ENCODE peak calls at places on chromosomes 6 and 20, in four cellular contexts. W is HFF-Myc, M is fibroblast of mammary gland, Y is mesendoderm. R is an unnamed sample.

GRCh38 chr6:104680539-104680938 is 179.2 kb downstream of the HACE1 start:
- DNase-seq in W (no peak), M (no peak), Y (no peak), R (no peak)

GRCh38 chr6:108565091-108565766 is 4.5 kb downstream of the FOXO3 start:
- DNase-seq in W (no peak), M (no peak), Y (no peak), R (peak)

GRCh38 chr6:7107578-7108195 is at the start of gene RREB1:
- DNase-seq in W (no peak), M (peak), Y (peak), R (peak)

GRCh38 chr20:62052336-62052841 is 13.3 kb downstream of the TAF4 start:
- DNase-seq in W (no peak), M (no peak), Y (no peak), R (no peak)

GRCh38 chr20:997016-997415 is 5.1 kb downstream of the RSPO4 start:
- DNase-seq in W (no peak), M (no peak), Y (no peak), R (no peak)

GRCh38 chr20:5364997-5365597 is 48.3 kb upstream of the PROKR2 start:
- DNase-seq in W (no peak), M (peak), Y (peak), R (peak)

GRCh38 chr6:139325686-139326085 is 33.9 kb upstream of the TXLNB start:
- DNase-seq in W (no peak), M (no peak), Y (no peak), R (no peak)

GRCh38 chr6:43256670-43257664 is 13.7 kb downstream of the TTBK1 start:
- DNase-seq in W (no peak), M (no peak), Y (no peak), R (no peak)

GRCh38 chr20:62202083-62202395 is 18.0 kb downstream of the HRH3 start:
- DNase-seq in W (no peak), M (peak), Y (no peak), R (no peak)

DNA sequence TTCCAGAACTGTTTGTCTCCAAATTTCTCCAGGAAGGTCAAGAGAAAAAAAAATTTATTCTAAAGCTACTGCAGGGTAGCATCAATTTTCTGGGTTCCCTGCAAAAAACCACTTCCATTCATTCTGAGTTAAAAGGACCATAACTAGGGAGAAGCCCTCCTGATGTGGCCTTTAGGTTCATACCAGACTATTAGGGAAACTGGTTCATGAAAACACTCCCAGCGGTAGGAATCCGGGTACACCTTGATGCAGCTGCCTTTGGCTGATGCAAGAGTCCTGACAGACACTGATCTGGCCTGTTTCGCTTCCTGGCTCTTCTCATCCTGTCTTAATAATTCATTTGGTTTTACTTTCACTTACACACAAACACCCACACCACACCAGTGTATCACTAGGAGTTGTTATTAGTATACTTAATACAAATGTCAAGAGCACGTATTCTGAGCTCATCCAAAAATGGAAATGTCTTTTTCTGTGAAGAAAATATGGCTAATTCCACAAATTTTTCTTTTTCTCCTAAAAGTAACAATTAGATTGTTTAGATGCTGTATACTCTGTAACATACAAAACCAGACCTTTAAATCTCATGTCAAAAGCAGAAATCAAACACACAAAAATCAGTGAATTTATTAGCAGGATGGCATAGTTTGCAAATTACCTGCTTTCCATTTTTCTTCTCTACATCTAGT is 38.4 kb upstream of the ARHGAP18 start:
- DNase-seq in W (no peak), M (peak), Y (peak), R (peak)
- H3K4me3 ChIP-seq in W (no peak), M (no peak), Y (no peak), R (no peak)

GRCh38 chr6:56842602-56843475 is 112.1 kb upstream of the BEND6 start:
- DNase-seq in W (no peak), M (peak), Y (peak), R (peak)

GRCh38 chr6:56843476-56844349 is 111.2 kb upstream of the BEND6 start:
- DNase-seq in W (no peak), M (peak), Y (peak), R (peak)

GRCh38 chr6:56841372-56841749 is 113.5 kb upstream of the BEND6 start:
- DNase-seq in W (no peak), M (no peak), Y (no peak), R (no peak)

GRCh38 chr6:56840467-56841371 is 114.2 kb upstream of the BEND6 start:
- DNase-seq in W (no peak), M (peak), Y (peak), R (peak)

DNA sequence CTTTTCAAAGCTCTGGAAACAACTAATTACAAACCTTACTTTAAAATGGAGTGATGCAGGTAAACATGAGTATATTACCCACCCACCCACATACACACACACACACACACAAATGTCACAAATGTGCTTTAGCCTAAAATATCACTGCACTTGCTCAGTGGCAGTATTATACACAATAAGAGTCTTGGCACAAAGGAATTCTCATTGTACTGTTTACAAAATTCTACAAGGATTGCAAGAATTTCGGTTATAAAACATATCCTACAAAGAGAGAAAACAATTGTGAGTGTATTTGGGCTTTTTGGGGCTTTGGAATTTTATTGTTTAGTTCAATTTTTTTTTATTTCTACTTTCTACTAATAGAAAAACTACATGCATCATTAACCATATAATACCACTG is 113.2 kb upstream of the BEND6 start:
- DNase-seq in W (no peak), M (no peak), Y (no peak), R (no peak)
- H3K4me3 ChIP-seq in W (peak), M (peak), Y (no peak), R (no peak)

GRCh38 chr6:85641916-85642773 is 541 bp downstream of the SYNCRIP start:
- DNase-seq in W (no peak), M (peak), Y (peak), R (peak)

GRCh38 chr6:85641522-85641915 is 1.2 kb downstream of the SYNCRIP start:
- DNase-seq in W (no peak), M (peak), Y (no peak), R (peak)

GRCh38 chr6:85642774-85643529 is at the start of gene SYNCRIP:
- DNase-seq in W (peak), M (peak), Y (peak), R (peak)

GRCh38 chr6:85643530-85644373 is 1.1 kb upstream of the SYNCRIP start:
- DNase-seq in W (peak), M (peak), Y (peak), R (peak)

GRCh38 chr6:85640806-85641205 is 1.9 kb downstream of the SYNCRIP start:
- DNase-seq in W (no peak), M (peak), Y (no peak), R (no peak)
- H3K4me3 ChIP-seq in W (peak), M (peak), Y (peak), R (peak)

DNA sequence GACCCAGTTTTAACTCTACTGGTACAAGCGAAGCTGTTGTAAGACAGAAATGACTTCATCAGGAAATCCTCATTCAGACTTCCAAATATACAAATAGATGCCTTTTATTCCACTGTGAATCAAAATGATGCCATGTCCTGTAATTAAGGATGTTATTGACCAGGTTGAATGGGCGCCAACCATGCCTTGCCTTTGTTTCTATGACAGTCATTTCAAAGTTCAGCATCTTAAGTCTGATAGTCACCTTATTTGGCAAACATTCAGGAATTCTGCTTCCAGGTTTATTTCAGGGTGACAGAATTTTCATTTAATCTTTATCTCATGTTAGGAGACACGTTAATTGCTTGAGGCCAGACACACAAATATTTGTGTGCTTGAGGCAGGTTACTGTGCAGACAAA is 592.8 kb upstream of the JAG1 start:
- DNase-seq in W (no peak), M (no peak), Y (no peak), R (peak)
- H3K4me3 ChIP-seq in W (no peak), M (no peak), Y (no peak), R (no peak)

DNA sequence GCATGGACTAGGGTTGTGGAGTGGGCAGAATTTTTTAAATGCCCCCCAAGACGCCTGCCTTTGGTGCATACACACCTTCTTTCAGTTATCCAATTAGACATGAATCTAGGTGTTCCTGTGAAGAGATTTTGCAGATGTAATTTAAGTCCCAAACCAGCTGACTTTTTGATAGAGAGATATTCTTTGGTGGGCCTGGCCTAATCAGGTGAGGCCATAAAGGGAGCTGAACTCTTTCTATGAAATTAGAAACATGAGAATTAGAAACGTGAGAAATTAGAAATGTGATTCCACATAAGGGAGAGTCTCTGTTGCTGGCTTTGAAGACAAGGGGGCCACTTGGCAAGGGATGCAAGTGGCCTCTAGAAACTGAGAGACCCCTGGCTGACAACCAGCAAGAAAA is 36.4 kb upstream of the TTPAL start:
- DNase-seq in W (no peak), M (no peak), Y (no peak), R (no peak)
- H3K4me3 ChIP-seq in W (no peak), M (no peak), Y (no peak), R (no peak)

DNA sequence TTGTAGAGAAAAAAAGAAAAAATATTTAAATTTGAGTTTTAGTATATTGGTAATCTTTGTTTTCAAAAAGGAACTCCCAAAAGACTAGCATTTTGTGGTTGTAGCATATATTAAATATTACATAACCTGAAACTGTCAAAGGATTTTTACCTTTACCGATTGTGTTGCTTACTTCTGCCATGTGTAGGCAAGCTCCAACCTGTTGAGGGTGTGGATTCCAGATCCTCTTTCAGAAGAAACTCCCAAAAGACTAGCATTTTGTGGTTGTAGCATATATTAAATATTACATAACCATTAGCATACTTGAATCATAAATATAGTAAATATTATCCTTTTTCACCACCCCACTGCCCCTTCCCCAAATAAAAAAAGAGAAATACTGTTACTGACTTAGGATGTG is 3.2 kb downstream of the DSE start:
- DNase-seq in W (no peak), M (no peak), Y (no peak), R (peak)
- H3K4me3 ChIP-seq in W (no peak), M (no peak), Y (no peak), R (peak)

DNA sequence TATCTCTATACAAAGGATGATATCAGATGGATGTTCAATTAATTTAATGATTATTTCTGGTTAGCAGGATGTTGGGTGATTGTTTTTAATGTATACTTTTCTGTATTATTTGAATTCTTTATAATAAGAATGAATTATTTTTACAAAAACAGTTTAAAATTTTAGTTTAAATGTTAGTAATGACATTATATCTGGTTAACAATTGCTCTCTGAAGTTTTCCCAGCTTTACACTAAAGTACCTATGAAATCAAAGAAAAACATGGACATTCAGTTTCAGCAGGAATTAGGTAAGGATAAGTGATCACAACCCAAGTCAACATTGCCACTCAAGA is 143.6 kb downstream of the STXBP5 start:
- DNase-seq in W (no peak), M (no peak), Y (no peak), R (no peak)
- H3K4me3 ChIP-seq in W (no peak), M (no peak), Y (no peak), R (no peak)

GRCh38 chr6:157549468-157549745 is 168.4 kb downstream of the ZDHHC14 start:
- DNase-seq in W (no peak), M (no peak), Y (no peak), R (no peak)
- H3K4me3 ChIP-seq in W (no peak), M (no peak), Y (no peak), R (no peak)